ENCODE peak calls at places on chromosomes 16 and 17, in four cellular contexts. H is A549, J is GM12878, K is K562. E is an unnamed sample.

GRCh38 chr17:18858567-18859245 is 775 bp downstream of the PRPSAP2 start:
- DNase-seq in H (no peak), J (no peak), K (no peak), E (no peak)

GRCh38 chr16:68528686-68529379 is 10.3 kb upstream of the ZFP90 start:
- DNase-seq in H (peak), J (peak), K (peak), E (peak)

GRCh38 chr16:5678371-5678770 is 580.8 kb upstream of the EEF2KMT start:
- DNase-seq in H (no peak), J (no peak), K (peak), E (no peak)

GRCh38 chr17:15909481-15909991 is 35.4 kb upstream of the ADORA2B start:
- DNase-seq in H (peak), J (no peak), K (no peak), E (peak)

GRCh38 chr16:83059237-83059636 is 432.5 kb downstream of the CDH13 start:
- DNase-seq in H (no peak), J (no peak), K (no peak), E (no peak)

GRCh38 chr17:81422776-81423697 is 27.8 kb downstream of the BAHCC1 start:
- DNase-seq in H (peak), J (no peak), K (peak), E (peak)

GRCh38 chr17:66889480-66890230 is 54.7 kb downstream of the CACNG5 start:
- DNase-seq in H (no peak), J (no peak), K (no peak), E (no peak)

GRCh38 chr17:78650093-78650715 is 73.0 kb upstream of the DNAH17 start:
- DNase-seq in H (peak), J (no peak), K (no peak), E (peak)

GRCh38 chr17:53757559-53757958 is 65.2 kb upstream of the KIF2B start:
- DNase-seq in H (no peak), J (no peak), K (no peak), E (no peak)

GRCh38 chr17:53818271-53818670 is 4.5 kb upstream of the KIF2B start:
- DNase-seq in H (no peak), J (no peak), K (no peak), E (no peak)

GRCh38 chr16:57590654-57591085 is 37.8 kb upstream of the ADGRG1 start:
- DNase-seq in H (peak), J (no peak), K (no peak), E (peak)

GRCh38 chr16:56742030-56742984 is 12.4 kb downstream of the NUP93 start:
- DNase-seq in H (peak), J (no peak), K (no peak), E (no peak)

GRCh38 chr16:67542464-67542863 is 13.8 kb downstream of the RIPOR1 start:
- DNase-seq in H (peak), J (no peak), K (peak), E (no peak)

GRCh38 chr17:867896-868489 is 85.8 kb downstream of the MRM3 start:
- DNase-seq in H (peak), J (no peak), K (no peak), E (no peak)

GRCh38 chr17:15261818-15262290 is 3.3 kb downstream of the PMP22 start:
- DNase-seq in H (peak), J (no peak), K (no peak), E (no peak)

GRCh38 chr17:42819939-42820535 is 4.0 kb downstream of the BECN1 start:
- DNase-seq in H (peak), J (no peak), K (peak), E (peak)

GRCh38 chr17:30239089-30239462 is 3.6 kb upstream of the SLC6A4 start:
- DNase-seq in H (no peak), J (no peak), K (no peak), E (no peak)

GRCh38 chr16:47903470-47903869 is 252.3 kb downstream of the ABCC12 start:
- DNase-seq in H (no peak), J (no peak), K (no peak), E (no peak)

GRCh38 chr16:48169896-48170295 is 14.1 kb upstream of the ABCC12 start:
- DNase-seq in H (no peak), J (no peak), K (no peak), E (no peak)

GRCh38 chr17:14203392-14203791 is 33.3 kb downstream of the CDRT15 start:
- DNase-seq in H (no peak), J (no peak), K (peak), E (no peak)

GRCh38 chr17:70318061-70318460 is 148.7 kb downstream of the KCNJ2 start:
- DNase-seq in H (no peak), J (no peak), K (no peak), E (no peak)

GRCh38 chr16:2156025-2156848 is 655 bp downstream of the TRAF7 start:
- DNase-seq in H (no peak), J (no peak), K (peak), E (peak)

GRCh38 chr16:57091990-57092785 is at the start of gene CPNE2:
- DNase-seq in H (peak), J (no peak), K (peak), E (no peak)

GRCh38 chr16:69620564-69620963 is 54.8 kb downstream of the NFAT5 start:
- DNase-seq in H (no peak), J (no peak), K (no peak), E (no peak)

GRCh38 chr17:42373896-42374295 is 14.3 kb downstream of the STAT3 start:
- DNase-seq in H (no peak), J (no peak), K (no peak), E (no peak)

GRCh38 chr16:89155184-89155679 is 16.3 kb upstream of the CDH15 start:
- DNase-seq in H (no peak), J (no peak), K (no peak), E (no peak)

GRCh38 chr16:23514381-23515152 is 4.3 kb upstream of the GGA2 start:
- DNase-seq in H (no peak), J (no peak), K (no peak), E (no peak)

GRCh38 chr17:72726936-72727335 is 365.6 kb downstream of the SLC39A11 start:
- DNase-seq in H (no peak), J (peak), K (no peak), E (no peak)

GRCh38 chr17:78933959-78934568 is 8.9 kb upstream of the TIMP2 start:
- DNase-seq in H (peak), J (no peak), K (no peak), E (peak)

GRCh38 chr17:1147664-1148063 is 32.1 kb downstream of the ABR start:
- DNase-seq in H (peak), J (no peak), K (peak), E (peak)

GRCh38 chr17:29111816-29112499 is 68.2 kb downstream of the MYO18A start:
- DNase-seq in H (peak), J (no peak), K (peak), E (peak)

GRCh38 chr16:56997931-56998330 is 8.6 kb downstream of the NLRC5 start:
- DNase-seq in H (no peak), J (no peak), K (no peak), E (no peak)

GRCh38 chr16:3095869-3096268 is 3.2 kb downstream of the ZSCAN10 start:
- DNase-seq in H (peak), J (no peak), K (peak), E (no peak)

GRCh38 chr17:69761767-69762321 is 313.2 kb upstream of the KCNJ16 start:
- DNase-seq in H (peak), J (no peak), K (no peak), E (peak)

GRCh38 chr17:44930667-44931066 is 15.4 kb upstream of the GFAP start:
- DNase-seq in H (no peak), J (no peak), K (no peak), E (no peak)

DNA sequence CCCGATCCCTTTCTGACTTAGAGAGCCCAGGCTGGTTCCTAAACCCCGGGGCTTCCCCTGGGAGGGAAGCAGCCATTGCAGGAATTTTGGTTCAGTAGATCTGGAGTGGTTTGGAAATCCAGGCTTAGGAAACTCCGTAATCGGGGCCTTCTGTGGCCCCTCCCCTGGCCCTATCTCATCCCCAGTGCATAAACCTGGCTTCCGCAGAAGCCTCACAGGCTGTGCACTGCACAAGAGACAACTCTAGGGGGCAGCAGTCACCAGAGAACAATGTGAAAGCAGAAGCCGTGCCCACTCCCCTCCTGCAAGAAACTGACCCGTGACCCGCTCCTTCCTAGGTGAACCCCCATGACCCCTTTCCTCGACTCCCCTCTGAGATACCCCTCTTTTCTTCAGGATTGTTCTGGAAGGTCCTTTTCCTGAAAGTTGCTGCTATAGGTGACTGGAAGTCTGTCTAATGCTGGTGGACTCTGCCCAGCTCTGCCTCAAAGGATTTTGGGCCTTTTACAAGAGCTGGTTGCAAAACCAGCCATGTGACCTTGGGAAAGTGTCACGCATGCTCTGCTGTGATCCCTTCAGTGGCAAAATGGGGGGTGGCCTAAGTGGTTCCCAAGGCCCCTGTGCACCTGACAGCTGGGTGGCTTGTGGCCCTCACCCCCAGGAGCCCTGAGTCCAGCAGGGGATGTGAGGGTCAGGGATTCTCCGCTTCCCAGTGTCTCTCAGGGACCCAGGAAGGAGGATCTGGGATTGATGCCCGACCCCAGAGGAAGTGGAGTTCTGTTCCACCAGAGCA is 14.4 kb downstream of the GUCY2D start:
- DNase-seq in H (peak), J (no peak), K (peak), E (no peak)
- TF ChIP-seq POLR2AphosphoS2 in H (no peak), J (no peak), K (no peak), E (no peak)

DNA sequence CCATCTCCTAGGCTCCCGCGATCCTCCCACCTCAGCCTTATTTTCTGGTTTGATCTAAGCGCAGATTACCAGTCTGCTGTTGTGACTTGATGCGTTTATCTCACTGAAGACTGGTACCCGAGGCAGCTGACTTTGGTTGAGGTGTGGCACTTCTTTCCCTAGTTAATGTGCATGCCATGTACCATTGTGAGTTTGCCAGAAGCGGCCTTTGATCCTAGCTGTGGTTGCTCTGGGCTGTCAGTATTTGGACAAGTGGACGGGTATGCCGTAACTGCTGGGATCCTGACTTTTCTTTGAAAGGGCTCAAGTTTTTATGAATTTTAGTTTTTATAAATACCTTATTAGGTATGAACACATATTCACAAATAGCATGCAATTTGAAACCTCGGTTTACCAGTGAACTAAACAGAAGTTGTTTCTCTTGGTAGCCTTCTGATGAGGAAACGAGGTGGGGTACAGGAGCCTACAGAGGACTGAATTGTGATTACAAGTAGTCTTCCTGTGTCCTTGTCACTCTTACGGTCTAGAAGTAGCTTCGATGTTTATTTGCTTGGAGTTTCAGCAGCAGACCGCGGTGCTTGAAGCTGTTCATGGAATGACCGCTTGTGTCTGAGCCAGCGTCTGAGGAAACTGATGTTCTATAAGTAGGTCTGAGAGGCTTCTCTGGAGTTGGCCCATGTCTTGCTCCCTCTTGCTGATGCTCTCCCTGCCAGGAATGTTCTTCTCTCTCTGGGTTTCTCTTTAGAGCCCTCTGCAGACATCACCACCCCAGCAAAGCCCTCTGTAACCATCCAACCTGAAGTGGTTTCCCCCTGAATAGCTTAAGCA is 39.9 kb downstream of the SEC14L1 start:
- DNase-seq in H (no peak), J (no peak), K (no peak), E (peak)
- TF ChIP-seq POLR2AphosphoS2 in H (no peak), J (no peak), K (no peak), E (no peak)

GRCh38 chr17:21463779-21464407 is 87.7 kb downstream of the KCNJ12 start:
- DNase-seq in H (no peak), J (no peak), K (no peak), E (no peak)
- TF ChIP-seq POLR2AphosphoS2 in H (no peak), J (no peak), K (no peak), E (no peak)

DNA sequence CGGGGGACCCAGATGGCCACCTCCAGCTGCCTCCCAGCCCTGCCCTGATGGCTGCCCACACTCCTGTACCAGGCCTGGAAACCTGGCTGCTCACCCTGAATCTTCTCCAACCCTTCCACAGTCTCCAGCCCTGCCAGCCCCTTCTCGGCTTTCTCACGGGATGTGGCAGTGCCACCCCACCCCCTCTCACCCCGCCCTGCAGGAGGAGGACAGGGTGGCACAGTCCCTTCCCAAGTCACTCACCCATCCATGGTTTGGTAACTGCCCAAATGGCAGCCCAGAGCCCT is 14.2 kb downstream of the MYBBP1A start:
- DNase-seq in H (no peak), J (no peak), K (no peak), E (no peak)
- TF ChIP-seq POLR2AphosphoS2 in H (no peak), J (no peak), K (no peak), E (no peak)

DNA sequence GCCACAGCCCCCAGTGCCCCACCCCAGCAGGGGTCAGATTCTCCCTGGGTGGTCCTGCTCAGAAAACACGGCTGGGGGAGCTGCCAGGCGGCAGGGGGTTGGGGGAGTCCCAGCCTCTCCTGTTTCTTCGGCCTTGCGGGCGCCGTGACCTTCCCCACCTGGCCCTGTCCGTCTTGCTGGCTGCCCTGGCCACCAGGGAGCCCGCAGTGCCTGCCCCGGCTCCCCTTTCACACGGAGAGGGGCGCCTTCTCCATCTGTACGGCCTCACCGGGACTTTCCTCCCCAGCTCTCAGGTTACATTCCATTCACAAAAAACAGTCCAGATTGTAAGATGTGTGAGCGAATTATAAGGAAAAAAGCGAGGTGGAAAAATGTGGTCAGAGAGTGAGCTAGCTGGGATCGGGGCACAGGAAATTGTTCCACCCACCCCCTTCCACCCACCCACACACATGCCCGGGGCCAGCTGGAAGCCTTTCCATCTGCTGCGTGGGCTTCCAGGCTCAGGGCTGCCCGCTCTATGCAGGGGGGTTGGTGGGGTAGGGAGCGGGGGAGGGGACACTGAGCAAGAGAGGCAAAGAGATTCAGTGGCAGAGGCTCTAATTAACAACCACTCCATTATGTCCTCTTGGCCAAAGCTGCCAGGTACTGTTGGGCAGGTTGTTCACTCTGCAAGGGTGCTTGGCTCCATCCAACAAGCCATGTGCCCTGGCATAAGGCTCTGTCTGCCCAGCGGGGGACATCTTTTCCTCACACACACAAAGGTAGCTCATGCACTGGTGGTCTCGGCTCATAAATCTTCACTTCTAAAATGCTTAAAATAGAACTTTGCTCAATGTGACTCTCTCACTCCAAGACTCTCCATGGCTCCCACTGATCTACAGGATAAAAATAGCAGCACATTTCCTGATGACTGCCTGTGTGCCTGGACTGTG is 14.7 kb upstream of the CIBAR2 start:
- DNase-seq in H (no peak), J (no peak), K (peak), E (no peak)
- TF ChIP-seq POLR2AphosphoS2 in H (no peak), J (no peak), K (no peak), E (no peak)

GRCh38 chr17:43832168-43832975 is 574 bp downstream of the MPP3 start:
- DNase-seq in H (peak), J (no peak), K (no peak), E (peak)

GRCh38 chr17:43829738-43830137 is 3.2 kb downstream of the MPP3 start:
- DNase-seq in H (no peak), J (no peak), K (no peak), E (no peak)

GRCh38 chr17:43832976-43833829 is at the start of gene MPP3:
- DNase-seq in H (peak), J (no peak), K (peak), E (no peak)

GRCh38 chr17:43830510-43831145 is 2.3 kb downstream of the MPP3 start:
- DNase-seq in H (no peak), J (no peak), K (no peak), E (no peak)

GRCh38 chr17:43831633-43832032 is 1.3 kb downstream of the MPP3 start:
- DNase-seq in H (no peak), J (no peak), K (no peak), E (no peak)
- TF ChIP-seq POLR2AphosphoS2 in H (no peak), J (no peak), K (no peak), E (no peak)

E was measured in HepG2.